ENCODE peak calls at places on chromosomes 13 and 19, in six cellular contexts. D is GM23248, N is neural progenitor cell, G is fibroblast of lung, U is H1, J is HCT116. X is an unnamed sample.

GRCh38 chr19:49635530-49636229 is 4.3 kb downstream of the RRAS start:
- DNase-seq in D (peak), G (no peak), N (no peak), U (no peak), J (no peak), X (no peak)

GRCh38 chr19:5006201-5006600 is 37.3 kb downstream of the KDM4B start:
- DNase-seq in D (peak), N (no peak), G (no peak), U (no peak), J (no peak), X (no peak)

GRCh38 chr13:28411859-28412353 is 83.0 kb downstream of the FLT1 start:
- DNase-seq in G (peak), U (no peak), J (no peak), D (no peak), N (no peak), X (no peak)

GRCh38 chr13:72639377-72639776 is 88.1 kb downstream of the MZT1 start:
- DNase-seq in N (no peak), D (no peak), G (no peak), J (no peak), U (no peak), X (no peak)

GRCh38 chr19:8017808-8018207 is 12.4 kb upstream of the ELAVL1 start:
- DNase-seq in D (no peak), G (no peak), J (no peak), N (peak), U (no peak), X (no peak)

GRCh38 chr19:40682431-40682964 is 8.0 kb downstream of the NUMBL start:
- DNase-seq in U (no peak), N (no peak), J (no peak), G (no peak), D (no peak), X (no peak)

GRCh38 chr19:15297416-15298224 is 34.7 kb downstream of the BRD4 start:
- DNase-seq in N (no peak), J (peak), U (no peak), G (peak), D (peak), X (no peak)

GRCh38 chr13:95834134-95834765 is 157.3 kb downstream of the DNAJC3 start:
- DNase-seq in N (peak), J (peak), U (peak), G (peak), D (peak), X (peak)

GRCh38 chr19:16013181-16013850 is 63.0 kb upstream of the TPM4 start:
- DNase-seq in J (no peak), N (no peak), G (no peak), U (no peak), D (no peak), X (no peak)

GRCh38 chr19:4360641-4361151 is 17.3 kb downstream of the MPND start:
- DNase-seq in J (no peak), U (no peak), G (peak), D (no peak), N (no peak), X (no peak)

GRCh38 chr13:99288069-99288468 is 19.1 kb downstream of the GPR183 start:
- DNase-seq in J (no peak), N (no peak), D (no peak), G (no peak), U (no peak), X (no peak)

GRCh38 chr19:29685326-29685725 is 20.1 kb downstream of the PLEKHF1 start:
- DNase-seq in U (no peak), J (no peak), N (no peak), G (peak), D (peak), X (no peak)

GRCh38 chr19:42051166-42052115 is 18.6 kb downstream of the GRIK5 start:
- DNase-seq in N (no peak), D (peak), G (no peak), U (no peak), J (no peak), X (no peak)

GRCh38 chr13:21730186-21730880 is 59.5 kb downstream of the FGF9 start:
- DNase-seq in J (no peak), N (no peak), D (no peak), G (no peak), U (no peak), X (no peak)

GRCh38 chr19:54473071-54473941 is at the start of gene CDC42EP5:
- DNase-seq in N (peak), D (peak), G (peak), J (no peak), U (no peak), X (peak)

GRCh38 chr13:112059457-112060317 is 7.3 kb upstream of the SOX1 start:
- DNase-seq in N (peak), G (no peak), J (no peak), D (no peak), U (no peak), X (no peak)
- TF ChIP-seq EZH2 in N (no peak), G (peak), J (no peak), D (no peak), U (peak), X (no peak)

GRCh38 chr13:24041822-24042221 is 118.7 kb upstream of the SPATA13 start:
- DNase-seq in J (no peak), U (no peak), G (no peak), D (no peak), N (no peak), X (no peak)

GRCh38 chr13:24043590-24044350 is 116.8 kb upstream of the SPATA13 start:
- DNase-seq in U (no peak), J (no peak), G (no peak), N (no peak), D (peak), X (no peak)

GRCh38 chr13:24040835-24041234 is 119.7 kb upstream of the SPATA13 start:
- DNase-seq in J (no peak), D (no peak), G (no peak), N (peak), U (no peak), X (no peak)

GRCh38 chr13:24045456-24045996 is 115.0 kb upstream of the SPATA13 start:
- DNase-seq in G (no peak), D (no peak), U (no peak), N (no peak), J (no peak), X (no peak)

GRCh38 chr13:24042710-24043440 is 117.6 kb upstream of the SPATA13 start:
- DNase-seq in D (peak), J (no peak), N (no peak), G (no peak), U (no peak), X (no peak)
- H3K9ac ChIP-seq in D (no peak), J (no peak), N (no peak), G (no peak), U (no peak), X (no peak)

GRCh38 chr19:32337176-32337808 is 8.1 kb upstream of the ZNF507 start:
- DNase-seq in G (no peak), N (no peak), D (peak), J (no peak), U (no peak), X (no peak)

GRCh38 chr19:32333227-32333626 is 12.2 kb upstream of the ZNF507 start:
- DNase-seq in G (no peak), D (no peak), U (no peak), N (no peak), J (no peak), X (no peak)

GRCh38 chr19:32339988-32340874 is 5.2 kb upstream of the ZNF507 start:
- DNase-seq in J (no peak), D (peak), U (peak), G (peak), N (peak), X (no peak)

GRCh38 chr19:32336259-32337111 is 8.9 kb upstream of the ZNF507 start:
- DNase-seq in U (no peak), D (peak), G (peak), J (no peak), N (no peak), X (no peak)
- TF ChIP-seq EZH2 in U (no peak), D (no peak), G (no peak), J (no peak), N (no peak), X (no peak)

DNA sequence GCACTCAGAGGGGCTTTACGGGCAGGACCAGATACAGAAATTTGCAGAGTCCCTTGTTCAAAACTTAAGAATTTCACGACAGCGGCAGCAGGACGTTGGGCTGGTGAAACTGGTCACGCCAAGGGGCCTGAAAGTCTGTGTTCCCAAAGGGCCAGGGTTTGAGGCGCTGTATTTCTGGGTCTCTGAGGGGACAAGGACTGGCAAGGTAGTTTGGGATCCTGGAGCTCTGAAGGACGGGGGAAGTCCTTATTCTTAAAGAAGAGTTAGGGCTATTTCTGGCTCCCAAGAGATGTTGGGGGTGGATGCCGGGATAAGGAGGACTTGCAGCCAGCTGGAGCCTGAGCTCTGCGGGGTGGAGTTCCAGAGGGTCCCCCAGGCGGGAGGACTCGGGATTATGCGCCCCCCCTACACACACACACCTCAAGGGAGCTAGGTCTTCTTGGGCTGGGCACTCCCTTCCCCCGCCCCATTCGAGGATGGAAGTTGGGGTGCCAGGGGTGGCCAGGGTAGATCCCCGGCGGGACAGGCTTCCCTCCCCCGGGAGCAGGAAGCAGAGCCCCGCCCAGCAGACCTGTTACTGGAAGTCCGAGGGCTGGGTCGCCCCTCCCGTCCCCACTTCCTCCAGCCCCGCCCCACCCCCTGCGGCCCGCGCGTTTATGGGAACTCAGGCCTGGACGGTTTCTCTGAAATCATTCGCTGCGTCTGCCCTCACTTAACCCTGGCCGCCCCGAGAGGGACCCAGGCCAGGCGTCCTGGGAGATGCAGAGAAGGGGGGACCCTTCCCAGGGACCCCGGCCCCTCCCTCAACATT is 5.6 kb downstream of the BCL3 start:
- DNase-seq in N (peak), D (peak), G (peak), U (peak), J (no peak), X (no peak)
- H3K9ac ChIP-seq in N (no peak), D (peak), G (peak), U (no peak), J (peak), X (no peak)

GRCh38 chr13:30831515-30831914 is 74.6 kb upstream of the MEDAG start:
- DNase-seq in D (no peak), J (no peak), G (no peak), N (no peak), U (no peak), X (no peak)
- TF ChIP-seq EZH2 in D (no peak), J (no peak), G (no peak), N (no peak), U (no peak), X (no peak)